ENCODE peak calls at places on chromosomes 12 and 14, in six cellular contexts. E, O, P, S, K and F are unnamed samples.

GRCh38 chr12:79689041-79689476 is 1.7 kb downstream of the PAWR start:
- DNase-seq in E (no peak), S (no peak), K (no peak), P (no peak), O (no peak), F (no peak)

GRCh38 chr14:31278883-31279282 is 71.3 kb upstream of the HECTD1 start:
- DNase-seq in O (no peak), E (no peak), S (no peak), P (no peak), K (no peak), F (no peak)

GRCh38 chr12:77980782-77981181 is 150.1 kb downstream of the NAV3 start:
- DNase-seq in P (no peak), S (no peak), E (no peak), K (no peak), O (no peak), F (no peak)

GRCh38 chr14:29789475-29789874 is 138.2 kb downstream of the PRKD1 start:
- DNase-seq in S (no peak), E (no peak), O (no peak), K (no peak), P (no peak), F (no peak)

GRCh38 chr12:93060666-93061413 is 131.7 kb upstream of the EEA1 start:
- DNase-seq in P (peak), O (no peak), K (peak), S (no peak), E (peak), F (peak)

GRCh38 chr14:101891471-101891870 is 72.9 kb upstream of the DYNC1H1 start:
- DNase-seq in E (no peak), K (no peak), P (no peak), O (no peak), S (no peak), F (no peak)

GRCh38 chr12:57458665-57459054 is 925 bp upstream of the GLI1 start:
- DNase-seq in E (no peak), P (no peak), K (no peak), S (no peak), O (no peak), F (no peak)

GRCh38 chr12:124518051-124518932 is 49.1 kb downstream of the NCOR2 start:
- DNase-seq in E (peak), O (no peak), K (peak), S (no peak), P (peak), F (peak)

GRCh38 chr14:101405171-101405883 is 156.0 kb upstream of the DIO3 start:
- DNase-seq in E (peak), K (peak), P (no peak), O (no peak), S (no peak), F (peak)

GRCh38 chr14:56555921-56556570 is 23.6 kb upstream of the TMEM260 start:
- DNase-seq in E (peak), S (no peak), O (no peak), P (peak), K (no peak), F (peak)

GRCh38 chr12:77064891-77065360 is 443 bp downstream of the E2F7 start:
- DNase-seq in K (no peak), P (no peak), S (no peak), E (no peak), O (peak), F (no peak)

GRCh38 chr12:121495746-121496145 is 85.1 kb downstream of the KDM2B start:
- DNase-seq in K (no peak), S (no peak), P (no peak), E (no peak), O (no peak), F (no peak)

GRCh38 chr12:38887770-38888169 is 17.6 kb downstream of the CPNE8 start:
- DNase-seq in E (no peak), P (no peak), S (no peak), K (no peak), O (no peak), F (no peak)

GRCh38 chr12:105083041-105083440 is 1.2 kb downstream of the ALDH1L2 start:
- DNase-seq in E (no peak), O (no peak), S (no peak), P (no peak), K (no peak), F (no peak)

GRCh38 chr14:33210304-33210703 is 271.6 kb downstream of the NPAS3 start:
- DNase-seq in P (peak), K (peak), O (no peak), S (no peak), E (peak), F (no peak)

GRCh38 chr14:86604546-86604945 is 1074.6 kb downstream of the FLRT2 start:
- DNase-seq in K (no peak), E (no peak), S (no peak), P (peak), O (no peak), F (no peak)

GRCh38 chr14:74934476-74935339 is 11.6 kb upstream of the RPS6KL1 start:
- DNase-seq in K (no peak), O (no peak), E (no peak), P (peak), S (peak), F (no peak)